ENCODE peak calls at places on chromosome 3, in seven cellular contexts. T is RWPE1; L is K562; M is IMR-90; A is tibial nerve; O is CD8-positive, alpha-beta T cell; P is esophagus squamous epithelium. J is an unnamed sample.

GRCh38 chr3:51705276-51706020 is 1.4 kb upstream of the GRM2 start:
- DNase-seq in T (no peak), L (no peak), M (no peak), A (no peak), O (no peak), P (no peak), J (no peak)

GRCh38 chr3:124767691-124768090 is 37.4 kb downstream of the UMPS start:
- DNase-seq in T (no peak), L (no peak), M (no peak), A (no peak), O (no peak), P (no peak), J (no peak)

GRCh38 chr3:171225698-171226097 is 199.2 kb upstream of the SLC2A2 start:
- DNase-seq in T (no peak), L (no peak), M (peak), A (no peak), O (no peak), P (no peak), J (peak)

GRCh38 chr3:45972534-45973402 is 22.9 kb downstream of the FYCO1 start:
- DNase-seq in T (peak), L (no peak), M (peak), A (no peak), O (no peak), P (no peak), J (peak)

GRCh38 chr3:48820626-48821324 is 26.9 kb downstream of the PRKAR2A start:
- DNase-seq in T (no peak), L (no peak), M (peak), A (no peak), O (no peak), P (no peak), J (peak)

GRCh38 chr3:132625613-132626012 is 28.5 kb downstream of the ACKR4 start:
- DNase-seq in T (no peak), L (no peak), M (no peak), A (no peak), O (no peak), P (no peak), J (no peak)

GRCh38 chr3:3184876-3185275 is 5.4 kb upstream of the CRBN start:
- DNase-seq in T (no peak), L (no peak), M (no peak), A (no peak), O (no peak), P (no peak), J (no peak)

GRCh38 chr3:167733961-167734497 is 663 bp downstream of the PDCD10 start:
- DNase-seq in T (peak), L (no peak), M (peak), A (no peak), O (no peak), P (no peak), J (peak)

GRCh38 chr3:189712906-189713483 is 81.8 kb downstream of the TP63 start:
- DNase-seq in T (no peak), L (no peak), M (peak), A (no peak), O (no peak), P (no peak), J (peak)

GRCh38 chr3:186502138-186502941 is 41.8 kb downstream of the CRYGS start:
- DNase-seq in T (no peak), L (no peak), M (no peak), A (no peak), O (no peak), P (no peak), J (no peak)

GRCh38 chr3:29950232-29950631 is 656.2 kb upstream of the TGFBR2 start:
- DNase-seq in T (no peak), L (no peak), M (no peak), A (no peak), O (no peak), P (no peak), J (peak)
- H3K27ac ChIP-seq in T (no peak), L (no peak), M (no peak), A (no peak), O (no peak), P (no peak), J (no peak)

DNA sequence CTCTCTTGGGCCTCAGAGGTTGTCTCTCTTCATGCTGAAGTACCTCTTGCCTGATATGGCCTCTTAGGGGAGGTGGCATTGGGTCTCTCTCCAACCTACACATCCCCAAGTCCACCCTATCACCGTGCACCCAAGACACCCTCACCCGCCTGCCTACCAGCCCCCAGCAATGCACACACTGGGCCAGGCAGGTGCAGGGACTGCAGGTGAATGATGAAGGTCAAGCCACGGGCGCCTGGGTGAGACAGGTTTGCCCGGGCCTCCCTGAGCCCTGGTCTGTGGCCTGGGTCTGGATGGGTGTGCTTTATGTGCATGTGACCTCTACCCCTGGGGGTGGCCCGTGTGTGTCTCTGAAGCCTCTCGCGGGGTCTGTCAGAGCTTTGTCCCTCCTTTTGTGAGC is 68.3 kb downstream of the WNT7A start:
- DNase-seq in T (no peak), L (no peak), M (no peak), A (no peak), O (no peak), P (no peak), J (no peak)
- H3K27ac ChIP-seq in T (peak), L (no peak), M (no peak), A (no peak), O (no peak), P (no peak), J (no peak)

DNA sequence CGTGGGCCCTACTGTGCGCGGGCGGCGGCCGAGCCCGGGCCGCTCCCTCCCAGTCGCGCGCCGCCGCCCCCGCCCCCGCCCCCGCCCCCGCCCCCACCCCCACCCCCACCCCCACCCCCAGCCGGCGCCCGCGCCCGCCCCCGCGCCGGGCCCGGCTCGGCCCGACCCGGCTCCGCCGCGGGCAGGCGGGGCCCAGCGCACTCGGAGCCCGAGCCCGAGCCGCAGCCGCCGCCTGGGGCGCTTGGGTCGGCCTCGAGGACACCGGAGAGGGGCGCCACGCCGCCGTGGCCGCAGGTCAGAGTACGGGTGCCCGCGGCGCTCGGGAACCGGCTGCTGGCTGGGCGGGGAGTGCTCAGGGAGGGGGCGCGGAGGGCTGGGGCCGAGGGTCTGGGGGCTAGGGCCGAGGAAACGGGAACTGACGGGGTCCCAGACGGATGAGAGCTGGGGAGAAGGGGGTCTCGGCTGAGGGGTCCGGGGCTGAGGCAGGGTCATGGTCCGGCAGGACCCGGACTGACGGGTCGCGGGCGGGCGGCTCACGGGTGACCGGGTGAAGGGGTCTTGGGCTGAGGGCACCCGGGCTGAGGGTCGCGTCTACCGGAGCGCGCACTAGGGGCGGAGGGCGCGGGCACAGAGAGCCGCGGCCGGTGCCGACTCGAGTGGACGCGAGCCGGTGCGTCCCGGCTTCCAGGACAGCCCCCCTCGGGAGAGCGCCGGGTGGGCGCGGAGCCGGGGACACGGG is 974 bp upstream of the PPARG start:
- DNase-seq in T (no peak), L (no peak), M (no peak), A (no peak), O (no peak), P (no peak), J (peak)
- H3K27ac ChIP-seq in T (peak), L (no peak), M (peak), A (peak), O (no peak), P (peak), J (no peak)

DNA sequence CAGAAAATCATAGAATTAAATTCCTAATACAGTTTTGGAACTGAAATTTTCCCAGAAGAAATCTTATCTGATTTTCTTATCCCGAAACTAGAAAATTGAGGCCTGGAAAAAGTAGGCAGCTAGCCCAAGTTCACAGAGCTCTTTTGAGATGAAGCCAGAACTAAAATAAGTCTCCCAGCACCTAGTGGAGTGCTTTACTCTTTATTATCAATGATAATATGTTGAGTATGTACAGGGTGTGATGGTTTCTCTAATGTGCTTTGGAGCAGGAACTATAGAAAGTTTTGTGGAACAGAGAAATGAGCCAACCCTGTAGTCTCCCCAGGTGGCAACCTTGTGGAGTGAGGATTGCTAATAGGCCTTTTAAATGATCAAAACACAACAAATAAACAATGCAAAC is 30.3 kb upstream of the BCL6 start:
- DNase-seq in T (no peak), L (no peak), M (no peak), A (no peak), O (no peak), P (no peak), J (no peak)
- H3K27ac ChIP-seq in T (no peak), L (no peak), M (no peak), A (no peak), O (no peak), P (no peak), J (no peak)

GRCh38 chr3:107680698-107681097 is 157.9 kb downstream of the BBX start:
- DNase-seq in T (no peak), L (no peak), M (peak), A (no peak), O (no peak), P (no peak), J (peak)

GRCh38 chr3:107674371-107674770 is 151.6 kb downstream of the BBX start:
- DNase-seq in T (no peak), L (no peak), M (peak), A (no peak), O (no peak), P (no peak), J (peak)

GRCh38 chr3:107675233-107675900 is 152.6 kb downstream of the BBX start:
- DNase-seq in T (no peak), L (no peak), M (no peak), A (no peak), O (no peak), P (no peak), J (no peak)

GRCh38 chr3:107679911-107680310 is 157.1 kb downstream of the BBX start:
- DNase-seq in T (no peak), L (no peak), M (no peak), A (no peak), O (no peak), P (no peak), J (no peak)

GRCh38 chr3:107676469-107677309 is 153.9 kb downstream of the BBX start:
- DNase-seq in T (peak), L (no peak), M (peak), A (no peak), O (no peak), P (no peak), J (peak)
- H3K27ac ChIP-seq in T (no peak), L (no peak), M (no peak), A (no peak), O (no peak), P (no peak), J (no peak)

DNA sequence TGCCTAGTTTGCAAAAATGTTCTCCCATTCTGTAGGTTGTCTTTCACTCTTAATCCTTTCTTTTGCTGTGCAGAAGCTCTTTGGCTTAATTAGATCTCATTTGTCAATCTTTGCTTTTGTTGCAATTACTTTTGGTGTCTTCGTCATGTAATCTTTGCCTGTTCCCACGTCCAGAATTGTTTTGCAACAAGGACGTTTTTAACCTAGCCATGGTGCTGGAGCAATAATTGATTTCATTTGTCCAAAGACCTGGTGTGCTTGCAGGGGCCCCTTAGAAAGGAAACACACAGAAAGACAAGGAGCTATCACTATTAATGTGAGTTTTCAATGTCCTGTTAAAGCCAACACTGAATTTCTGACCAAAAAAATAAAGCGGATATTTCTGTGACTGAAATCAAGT is 89.1 kb upstream of the GALNT15 start:
- DNase-seq in T (no peak), L (no peak), M (no peak), A (no peak), O (no peak), P (no peak), J (no peak)
- H3K27ac ChIP-seq in T (no peak), L (no peak), M (no peak), A (peak), O (no peak), P (no peak), J (no peak)

GRCh38 chr3:57061556-57061955 is 1.1 kb downstream of the SPATA12 start:
- DNase-seq in T (no peak), L (no peak), M (no peak), A (no peak), O (no peak), P (no peak), J (no peak)
- H3K27ac ChIP-seq in T (no peak), L (no peak), M (no peak), A (peak), O (no peak), P (peak), J (no peak)

DNA sequence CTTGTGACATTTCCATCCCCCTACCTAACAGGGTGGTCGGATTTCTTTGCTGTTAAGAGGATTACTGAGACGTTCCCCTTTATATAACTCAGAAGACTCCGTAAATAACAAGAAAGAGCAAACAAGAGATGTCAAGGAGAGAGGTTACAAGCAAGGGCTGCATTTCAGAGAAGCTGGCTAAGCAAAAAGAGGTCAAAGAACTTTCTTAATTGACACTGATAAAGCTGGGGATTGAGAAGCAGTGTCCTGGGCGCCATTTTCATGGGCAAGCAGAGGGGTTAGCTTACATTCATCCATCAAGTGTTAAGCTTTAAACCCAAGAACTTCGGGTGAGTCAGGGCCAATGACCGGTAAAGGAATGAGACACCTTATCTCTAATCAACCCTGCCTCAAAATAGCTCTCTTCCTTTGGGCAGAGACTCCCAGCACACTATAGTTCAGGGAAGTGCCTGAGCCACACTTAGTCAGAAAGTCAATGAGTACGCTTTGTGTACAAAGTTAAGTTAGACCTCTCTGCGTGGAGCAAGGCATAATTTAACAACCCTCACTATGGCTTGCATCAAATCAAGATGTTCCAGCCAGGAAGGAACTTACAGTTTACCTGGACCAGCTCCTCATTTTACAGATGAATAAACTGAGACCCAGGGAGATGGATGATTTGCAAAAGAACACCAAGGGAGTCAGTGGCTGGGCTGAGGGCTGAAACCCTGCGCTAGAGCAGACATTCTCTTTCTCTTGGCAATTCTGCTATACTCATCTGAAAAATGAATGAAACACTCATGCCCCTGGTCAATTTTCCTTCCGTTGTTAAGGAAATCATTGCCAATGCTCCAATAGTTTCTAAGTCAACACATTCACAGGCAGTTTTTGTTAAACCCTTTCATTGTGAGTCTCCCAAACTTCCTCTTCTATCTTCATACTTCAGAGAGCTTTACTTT is 44.6 kb downstream of the CCNL1 start:
- DNase-seq in T (no peak), L (peak), M (peak), A (no peak), O (no peak), P (no peak), J (peak)
- H3K27ac ChIP-seq in T (no peak), L (peak), M (no peak), A (peak), O (no peak), P (no peak), J (no peak)

J was measured in GM23248.